ENCODE peak calls at places on chromosomes 13 and 19, in six cellular contexts. N is left ventricle myocardium inferior, E is neuronal stem cell, O is astrocyte, V is PC-9, W is cardiac muscle cell. F is an unnamed sample.
A peak's percentile ranks its signal among the peaks of the same experiment; 100 is the strongest.

GRCh38 chr13:36418022-36418805 is 14.1 kb upstream of the CCNA1 start:
- DNase-seq in N (no peak), E (no peak), O (peak; percentile 93), V (peak; percentile 87), W (peak; percentile 72), F (no peak)

GRCh38 chr19:42113641-42114348 is 18.5 kb downstream of the POU2F2 start:
- DNase-seq in N (no peak), E (no peak), O (peak; percentile 97), V (peak; percentile 91), W (peak; percentile 92), F (no peak)

GRCh38 chr19:50567052-50567841 is 988 bp downstream of the LRRC4B start:
- DNase-seq in N (no peak), E (peak; percentile 57), O (no peak), V (no peak), W (no peak), F (no peak)

GRCh38 chr13:39531646-39532045 is 71.3 kb downstream of the LHFPL6 start:
- DNase-seq in N (no peak), E (no peak), O (peak; percentile 24), V (peak; percentile 43), W (peak; percentile 36), F (no peak)

GRCh38 chr19:14347999-14348889 is 33.0 kb upstream of the ADGRE5 start:
- DNase-seq in N (peak; percentile 62), E (peak; percentile 60), O (no peak), V (no peak), W (peak; percentile 70), F (peak; percentile 82)

GRCh38 chr13:97388385-97388784 is 45.6 kb upstream of the RAP2A start:
- DNase-seq in N (no peak), E (no peak), O (no peak), V (no peak), W (no peak), F (no peak)

GRCh38 chr13:72537782-72538181 is 189.6 kb downstream of the MZT1 start:
- DNase-seq in N (no peak), E (no peak), O (no peak), V (no peak), W (no peak), F (no peak)

GRCh38 chr19:31255174-31255862 is 93.9 kb downstream of the TSHZ3 start:
- DNase-seq in N (no peak), E (no peak), O (no peak), V (no peak), W (no peak), F (no peak)

GRCh38 chr13:22018297-22019210 is 347.7 kb downstream of the FGF9 start:
- DNase-seq in N (no peak), E (no peak), O (no peak), V (no peak), W (no peak), F (no peak)

GRCh38 chr19:29269641-29270040 is 56.7 kb upstream of the UQCRFS1 start:
- DNase-seq in N (no peak), E (no peak), O (no peak), V (no peak), W (no peak), F (no peak)

GRCh38 chr13:100543872-100544602 is 44.6 kb downstream of the GGACT start:
- DNase-seq in N (no peak), E (no peak), O (no peak), V (no peak), W (no peak), F (no peak)

GRCh38 chr13:44734204-44734707 is 158.1 kb upstream of the TSC22D1 start:
- DNase-seq in N (peak; percentile 51), E (no peak), O (peak; percentile 46), V (peak; percentile 66), W (peak; percentile 71), F (peak; percentile 50)

GRCh38 chr19:2719910-2720776 is 1.0 kb downstream of the DIRAS1 start:
- DNase-seq in N (peak; percentile 60), E (no peak), O (peak; percentile 8), V (no peak), W (peak; percentile 17), F (peak; percentile 44)

GRCh38 chr19:39154626-39155100 is 29.1 kb downstream of the PAK4 start:
- DNase-seq in N (no peak), E (no peak), O (no peak), V (peak; percentile 90), W (peak; percentile 6), F (peak; percentile 84)

GRCh38 chr13:99267927-99268326 is 9.7 kb upstream of the GPR18 start:
- DNase-seq in N (no peak), E (no peak), O (no peak), V (no peak), W (no peak), F (no peak)

GRCh38 chr13:29805994-29806748 is 44.2 kb downstream of the UBL3 start:
- DNase-seq in N (no peak), E (no peak), O (no peak), V (no peak), W (no peak), F (no peak)

GRCh38 chr19:13169769-13170168 is 19.6 kb downstream of the IER2 start:
- DNase-seq in N (no peak), E (no peak), O (peak; percentile 48), V (peak; percentile 99), W (peak; percentile 22), F (no peak)

GRCh38 chr13:99256709-99257108 is 1.5 kb downstream of the GPR18 start:
- DNase-seq in N (no peak), E (no peak), O (peak; percentile 79), V (no peak), W (peak; percentile 61), F (no peak)

GRCh38 chr19:35562336-35562735 is 1.1 kb downstream of the ATP4A start:
- DNase-seq in N (no peak), E (no peak), O (no peak), V (no peak), W (no peak), F (no peak)

GRCh38 chr13:113208424-113209335 is at the start of gene PCID2:
- DNase-seq in N (peak; percentile 89), E (peak; percentile 94), O (peak; percentile 76), V (peak; percentile 81), W (peak; percentile 92), F (peak; percentile 95)
- H3K4me1 ChIP-seq in N (peaks cover 94% of the 10 kb centered on the region), E (peaks cover 5% of the 10 kb centered on the region), O (peaks cover 21% of the 10 kb centered on the region), V (peaks cover 40% of the 10 kb centered on the region), W (peaks cover 26% of the 10 kb centered on the region), F (peaks cover 75% of the 10 kb centered on the region)

GRCh38 chr13:79194272-79194671 is 211.8 kb downstream of the RBM26 start:
- DNase-seq in N (no peak), E (no peak), O (no peak), V (no peak), W (no peak), F (no peak)
- H3K4me3 ChIP-seq in N (no peak overlapping the region), E (no peak overlapping the region), O (no peak overlapping the region), V (no peak overlapping the region), W (no peak overlapping the region), F (no peak overlapping the region)

GRCh38 chr19:18384775-18385174 is 1.2 kb upstream of the GDF15 start:
- DNase-seq in N (no peak), E (no peak), O (no peak), V (peak; percentile 33), W (no peak), F (no peak)

GRCh38 chr19:18385359-18385674 is 641 bp upstream of the GDF15 start:
- DNase-seq in N (no peak), E (no peak), O (no peak), V (no peak), W (no peak), F (no peak)

GRCh38 chr19:18379803-18380747 is 5.9 kb upstream of the GDF15 start:
- DNase-seq in N (peak; percentile 86), E (no peak), O (peak; percentile 89), V (peak; percentile 100), W (peak; percentile 77), F (peak; percentile 83)

GRCh38 chr19:18377026-18377425 is 8.9 kb upstream of the GDF15 start:
- DNase-seq in N (no peak), E (no peak), O (no peak), V (peak; percentile 98), W (no peak), F (no peak)

DNA sequence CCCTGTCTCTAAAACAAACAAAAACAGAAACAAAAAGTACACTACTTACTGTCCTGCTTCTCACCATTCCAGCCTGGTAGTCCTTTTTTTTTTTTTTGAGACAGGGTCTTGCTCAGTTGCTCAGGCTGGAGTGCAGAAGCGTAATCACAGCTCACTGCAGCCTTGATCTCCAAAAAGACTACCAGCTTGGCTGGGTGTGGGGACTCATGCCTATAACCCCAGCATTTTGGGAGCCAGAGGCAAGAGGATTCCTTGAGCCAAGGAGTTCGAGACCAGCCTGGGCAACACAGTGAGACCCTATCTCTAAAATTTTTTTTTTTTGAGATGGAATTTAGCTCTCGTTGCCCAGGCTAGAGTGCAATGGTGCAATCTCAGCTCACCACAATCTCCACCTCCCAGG is 5.1 kb upstream of the GDF15 start:
- DNase-seq in N (no peak), E (no peak), O (no peak), V (no peak), W (no peak), F (no peak)
- H3K4me1 ChIP-seq in N (peaks cover 18% of the 10 kb centered on the region), E (peaks cover 2% of the 10 kb centered on the region), O (peaks cover 17% of the 10 kb centered on the region), V (peaks cover 61% of the 10 kb centered on the region), W (no peaks in the 10 kb centered on the region), F (peaks cover 56% of the 10 kb centered on the region)

GRCh38 chr19:6374711-6375410 is 872 bp downstream of the PSPN start:
- DNase-seq in N (no peak), E (no peak), O (no peak), V (no peak), W (no peak), F (no peak)

GRCh38 chr19:6378036-6378435 is 2.3 kb upstream of the PSPN start:
- DNase-seq in N (no peak), E (no peak), O (peak; percentile 68), V (no peak), W (peak; percentile 47), F (no peak)

GRCh38 chr19:6375411-6376010 is at the start of gene PSPN:
- DNase-seq in N (no peak), E (no peak), O (no peak), V (no peak), W (no peak), F (no peak)

GRCh38 chr19:6378498-6378897 is 2.8 kb upstream of the PSPN start:
- DNase-seq in N (no peak), E (no peak), O (no peak), V (no peak), W (no peak), F (no peak)

DNA sequence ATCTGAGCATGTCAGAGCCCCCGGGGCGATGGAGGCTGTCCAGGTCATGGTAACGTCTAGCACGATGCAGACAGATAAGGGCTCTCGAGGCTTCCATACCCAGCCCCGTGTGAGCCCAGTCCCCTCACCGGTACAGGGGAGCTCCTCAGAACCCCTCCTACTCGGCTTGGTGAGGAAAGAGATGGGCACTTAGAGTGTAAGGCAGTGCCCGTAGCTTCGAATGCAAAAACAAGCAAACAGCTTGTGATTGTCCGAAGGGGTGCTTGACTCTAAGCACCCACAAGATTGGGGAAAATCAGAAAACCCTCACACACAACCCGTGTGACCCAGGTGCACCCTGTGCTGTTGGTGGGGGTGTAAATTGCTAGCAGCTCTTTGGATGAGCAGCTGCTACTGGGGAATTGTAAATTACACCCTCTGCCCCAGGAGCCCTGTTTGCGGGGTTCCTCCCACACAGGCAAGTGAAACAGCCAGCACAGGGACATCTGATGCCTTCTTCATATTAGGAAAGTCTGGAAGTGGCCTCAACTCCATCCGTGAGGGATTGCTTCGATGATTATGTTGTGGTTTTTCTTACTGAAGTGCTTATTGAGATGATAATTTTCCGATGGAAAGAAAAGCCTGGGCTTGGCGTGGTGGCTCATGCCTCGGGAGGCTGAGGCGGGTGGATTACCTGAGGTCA is 920 bp upstream of the PSPN start:
- DNase-seq in N (no peak), E (no peak), O (no peak), V (no peak), W (no peak), F (no peak)
- H3K4me3 ChIP-seq in N (no peak overlapping the region), E (no peak overlapping the region), O (no peak overlapping the region), V (no peak overlapping the region), W (no peak overlapping the region), F (no peak overlapping the region)

GRCh38 chr19:3982701-3983541 is 2.3 kb downstream of the EEF2 start:
- DNase-seq in N (no peak), E (no peak), O (peak; percentile 57), V (no peak), W (peak; percentile 47), F (no peak)
- H3K4me1 ChIP-seq in N (peaks cover 68% of the 10 kb centered on the region), E (peaks cover 13% of the 10 kb centered on the region), O (peaks cover 49% of the 10 kb centered on the region), V (peaks cover 23% of the 10 kb centered on the region), W (peaks cover 9% of the 10 kb centered on the region), F (peaks cover 48% of the 10 kb centered on the region)